ENCODE peak calls at places on chromosomes 4 and X, in eight cellular contexts. One of them, this sample, is unnamed.

GRCh38 chrX:16160729-16161128 is 6.6 kb upstream of the MAGEB17 start:
- DNase-seq in iris pigment epithelial cell: peak; percentile 75
- DNase-seq in NCI-H2171: no peak
- DNase-seq in HFF-Myc: peak; percentile 24
- DNase-seq in osteocyte: no peak
- DNase-seq in NCI-H1092: no peak
- DNase-seq in lung microvascular endothelial cell: no peak
- DNase-seq in mucosa of gallbladder: no peak
- DNase-seq in this sample: no peak

GRCh38 chr4:155207534-155208257 is 740 bp upstream of the NPY2R start:
- DNase-seq in iris pigment epithelial cell: no peak
- DNase-seq in NCI-H2171: no peak
- DNase-seq in HFF-Myc: no peak
- DNase-seq in osteocyte: no peak
- DNase-seq in NCI-H1092: no peak
- DNase-seq in lung microvascular endothelial cell: no peak
- DNase-seq in mucosa of gallbladder: no peak
- DNase-seq in this sample: no peak

GRCh38 chr4:150960818-150961217 is 54.3 kb downstream of the LRBA start:
- DNase-seq in iris pigment epithelial cell: peak; percentile 62
- DNase-seq in NCI-H2171: no peak
- DNase-seq in HFF-Myc: no peak
- DNase-seq in osteocyte: no peak
- DNase-seq in NCI-H1092: no peak
- DNase-seq in lung microvascular endothelial cell: peak; percentile 35
- DNase-seq in mucosa of gallbladder: no peak
- DNase-seq in this sample: no peak

GRCh38 chr4:4859799-4860380 is 425 bp downstream of the MSX1 start:
- DNase-seq in iris pigment epithelial cell: no peak
- DNase-seq in NCI-H2171: no peak
- DNase-seq in HFF-Myc: no peak
- DNase-seq in osteocyte: no peak
- DNase-seq in NCI-H1092: no peak
- DNase-seq in lung microvascular endothelial cell: no peak
- DNase-seq in mucosa of gallbladder: no peak
- DNase-seq in this sample: no peak

GRCh38 chrX:119755981-119756533 is 2.3 kb upstream of the SOWAHD start:
- DNase-seq in iris pigment epithelial cell: no peak
- DNase-seq in NCI-H2171: no peak
- DNase-seq in HFF-Myc: no peak
- DNase-seq in osteocyte: no peak
- DNase-seq in NCI-H1092: no peak
- DNase-seq in lung microvascular endothelial cell: no peak
- DNase-seq in mucosa of gallbladder: no peak
- DNase-seq in this sample: no peak

GRCh38 chr4:123455360-123455759 is 58.8 kb downstream of the SPRY1 start:
- DNase-seq in iris pigment epithelial cell: no peak
- DNase-seq in NCI-H2171: no peak
- DNase-seq in HFF-Myc: no peak
- DNase-seq in osteocyte: no peak
- DNase-seq in NCI-H1092: no peak
- DNase-seq in lung microvascular endothelial cell: no peak
- DNase-seq in mucosa of gallbladder: no peak
- DNase-seq in this sample: no peak

GRCh38 chr4:101217353-101218031 is 129.8 kb downstream of the PPP3CA start:
- DNase-seq in iris pigment epithelial cell: no peak
- DNase-seq in NCI-H2171: no peak
- DNase-seq in HFF-Myc: no peak
- DNase-seq in osteocyte: no peak
- DNase-seq in NCI-H1092: no peak
- DNase-seq in lung microvascular endothelial cell: peak; percentile 40
- DNase-seq in mucosa of gallbladder: no peak
- DNase-seq in this sample: no peak

GRCh38 chr4:102759835-102760644 is 728 bp downstream of the MANBA start:
- DNase-seq in iris pigment epithelial cell: peak; percentile 52
- DNase-seq in NCI-H2171: no peak
- DNase-seq in HFF-Myc: no peak
- DNase-seq in osteocyte: no peak
- DNase-seq in NCI-H1092: no peak
- DNase-seq in lung microvascular endothelial cell: peak; percentile 35
- DNase-seq in mucosa of gallbladder: no peak
- DNase-seq in this sample: no peak

GRCh38 chr4:101865501-101866062 is 75.1 kb downstream of the BANK1 start:
- DNase-seq in iris pigment epithelial cell: peak; percentile 32
- DNase-seq in NCI-H2171: no peak
- DNase-seq in HFF-Myc: no peak
- DNase-seq in osteocyte: no peak
- DNase-seq in NCI-H1092: no peak
- DNase-seq in lung microvascular endothelial cell: no peak
- DNase-seq in mucosa of gallbladder: no peak
- DNase-seq in this sample: no peak

GRCh38 chrX:97332963-97333362 is 449.3 kb downstream of the RPA4 start:
- DNase-seq in iris pigment epithelial cell: peak; percentile 14
- DNase-seq in NCI-H2171: no peak
- DNase-seq in HFF-Myc: no peak
- DNase-seq in osteocyte: no peak
- DNase-seq in NCI-H1092: no peak
- DNase-seq in lung microvascular endothelial cell: no peak
- DNase-seq in mucosa of gallbladder: no peak
- DNase-seq in this sample: no peak

GRCh38 chrX:153765138-153766079 is 1.4 kb downstream of the PLXNB3 start:
- DNase-seq in iris pigment epithelial cell: no peak
- DNase-seq in NCI-H2171: no peak
- DNase-seq in HFF-Myc: no peak
- DNase-seq in osteocyte: no peak
- DNase-seq in NCI-H1092: peak; percentile 6
- DNase-seq in lung microvascular endothelial cell: peak; percentile 70
- DNase-seq in mucosa of gallbladder: no peak
- DNase-seq in this sample: no peak

GRCh38 chr4:72970756-72971155 is 98.8 kb downstream of the COX18 start:
- DNase-seq in iris pigment epithelial cell: peak; percentile 49
- DNase-seq in NCI-H2171: no peak
- DNase-seq in HFF-Myc: no peak
- DNase-seq in osteocyte: no peak
- DNase-seq in NCI-H1092: no peak
- DNase-seq in lung microvascular endothelial cell: no peak
- DNase-seq in mucosa of gallbladder: no peak
- DNase-seq in this sample: no peak

GRCh38 chr4:78596111-78596742 is 44.7 kb downstream of the ANXA3 start:
- DNase-seq in iris pigment epithelial cell: no peak
- DNase-seq in NCI-H2171: no peak
- DNase-seq in HFF-Myc: no peak
- DNase-seq in osteocyte: no peak
- DNase-seq in NCI-H1092: no peak
- DNase-seq in lung microvascular endothelial cell: no peak
- DNase-seq in mucosa of gallbladder: peak; percentile 47
- DNase-seq in this sample: no peak

GRCh38 chrX:154411981-154412340 is 622 bp downstream of the TAFAZZIN start:
- DNase-seq in iris pigment epithelial cell: peak; percentile 52
- DNase-seq in NCI-H2171: peak; percentile 12
- DNase-seq in HFF-Myc: no peak
- DNase-seq in osteocyte: peak; percentile 84
- DNase-seq in NCI-H1092: peak; percentile 68
- DNase-seq in lung microvascular endothelial cell: peak; percentile 78
- DNase-seq in mucosa of gallbladder: peak; percentile 57
- DNase-seq in this sample: no peak

GRCh38 chr4:81164623-81165416 is 50.2 kb downstream of the PRKG2 start:
- DNase-seq in iris pigment epithelial cell: peak; percentile 62
- DNase-seq in NCI-H2171: no peak
- DNase-seq in HFF-Myc: no peak
- DNase-seq in osteocyte: no peak
- DNase-seq in NCI-H1092: no peak
- DNase-seq in lung microvascular endothelial cell: no peak
- DNase-seq in mucosa of gallbladder: peak; percentile 27
- DNase-seq in this sample: no peak

GRCh38 chrX:23513121-23513520 is 154.2 kb upstream of the PRDX4 start:
- DNase-seq in iris pigment epithelial cell: no peak
- DNase-seq in NCI-H2171: no peak
- DNase-seq in HFF-Myc: no peak
- DNase-seq in osteocyte: no peak
- DNase-seq in NCI-H1092: no peak
- DNase-seq in lung microvascular endothelial cell: no peak
- DNase-seq in mucosa of gallbladder: no peak
- DNase-seq in this sample: no peak

GRCh38 chr4:182143822-182144620 is 99.2 kb upstream of the TENM3 start:
- DNase-seq in iris pigment epithelial cell: peak; percentile 86
- DNase-seq in NCI-H2171: peak; percentile 12
- DNase-seq in HFF-Myc: peak; percentile 19
- DNase-seq in osteocyte: peak; percentile 87
- DNase-seq in NCI-H1092: peak; percentile 81
- DNase-seq in lung microvascular endothelial cell: peak; percentile 20
- DNase-seq in mucosa of gallbladder: no peak
- DNase-seq in this sample: peak; percentile 48

GRCh38 chrX:123408856-123409737 is 225.0 kb downstream of the GRIA3 start:
- DNase-seq in iris pigment epithelial cell: peak; percentile 1
- DNase-seq in NCI-H2171: no peak
- DNase-seq in HFF-Myc: no peak
- DNase-seq in osteocyte: no peak
- DNase-seq in NCI-H1092: no peak
- DNase-seq in lung microvascular endothelial cell: no peak
- DNase-seq in mucosa of gallbladder: no peak
- DNase-seq in this sample: no peak

GRCh38 chr4:108037884-108038283 is 48.2 kb downstream of the HADH start:
- DNase-seq in iris pigment epithelial cell: no peak
- DNase-seq in NCI-H2171: no peak
- DNase-seq in HFF-Myc: no peak
- DNase-seq in osteocyte: no peak
- DNase-seq in NCI-H1092: no peak
- DNase-seq in lung microvascular endothelial cell: no peak
- DNase-seq in mucosa of gallbladder: no peak
- DNase-seq in this sample: no peak

GRCh38 chrX:48468693-48469691 is 1.1 kb downstream of the SLC38A5 start:
- DNase-seq in iris pigment epithelial cell: no peak
- DNase-seq in NCI-H2171: no peak
- DNase-seq in HFF-Myc: no peak
- DNase-seq in osteocyte: no peak
- DNase-seq in NCI-H1092: no peak
- DNase-seq in lung microvascular endothelial cell: no peak
- DNase-seq in mucosa of gallbladder: no peak
- DNase-seq in this sample: no peak

GRCh38 chrX:23884427-23885024 is 23.2 kb downstream of the APOO start:
- DNase-seq in iris pigment epithelial cell: peak; percentile 72
- DNase-seq in NCI-H2171: no peak
- DNase-seq in HFF-Myc: no peak
- DNase-seq in osteocyte: no peak
- DNase-seq in NCI-H1092: no peak
- DNase-seq in lung microvascular endothelial cell: peak; percentile 76
- DNase-seq in mucosa of gallbladder: no peak
- DNase-seq in this sample: no peak

GRCh38 chr4:54230479-54231418 is 1.7 kb downstream of the PDGFRA start:
- DNase-seq in iris pigment epithelial cell: peak; percentile 61
- DNase-seq in NCI-H2171: no peak
- DNase-seq in HFF-Myc: no peak
- DNase-seq in osteocyte: no peak
- DNase-seq in NCI-H1092: no peak
- DNase-seq in lung microvascular endothelial cell: peak; percentile 13
- DNase-seq in mucosa of gallbladder: no peak
- DNase-seq in this sample: peak; percentile 25

GRCh38 chr4:76752911-76753494 is 144.9 kb downstream of the SOWAHB start:
- DNase-seq in iris pigment epithelial cell: peak; percentile 97
- DNase-seq in NCI-H2171: no peak
- DNase-seq in HFF-Myc: peak; percentile 100
- DNase-seq in osteocyte: no peak
- DNase-seq in NCI-H1092: peak; percentile 3
- DNase-seq in lung microvascular endothelial cell: peak; percentile 7
- DNase-seq in mucosa of gallbladder: no peak
- DNase-seq in this sample: no peak

GRCh38 chrX:40169193-40170086 is 71.7 kb upstream of the BCOR start:
- DNase-seq in iris pigment epithelial cell: peak; percentile 87
- DNase-seq in NCI-H2171: peak; percentile 64
- DNase-seq in HFF-Myc: no peak
- DNase-seq in osteocyte: peak; percentile 89
- DNase-seq in NCI-H1092: peak; percentile 83
- DNase-seq in lung microvascular endothelial cell: peak; percentile 86
- DNase-seq in mucosa of gallbladder: peak; percentile 74
- DNase-seq in this sample: peak; percentile 87

GRCh38 chr4:6390357-6390756 is 82.1 kb downstream of the PPP2R2C start:
- DNase-seq in iris pigment epithelial cell: no peak
- DNase-seq in NCI-H2171: no peak
- DNase-seq in HFF-Myc: no peak
- DNase-seq in osteocyte: no peak
- DNase-seq in NCI-H1092: no peak
- DNase-seq in lung microvascular endothelial cell: peak; percentile 23
- DNase-seq in mucosa of gallbladder: peak; percentile 16
- DNase-seq in this sample: no peak

GRCh38 chr4:122783301-122784215 is 43.1 kb upstream of the FGF2 start:
- DNase-seq in iris pigment epithelial cell: peak; percentile 85
- DNase-seq in NCI-H2171: no peak
- DNase-seq in HFF-Myc: peak; percentile 65
- DNase-seq in osteocyte: no peak
- DNase-seq in NCI-H1092: no peak
- DNase-seq in lung microvascular endothelial cell: peak; percentile 91
- DNase-seq in mucosa of gallbladder: peak; percentile 26
- DNase-seq in this sample: no peak

GRCh38 chr4:184014301-184014700 is 109.2 kb downstream of the STOX2 start:
- DNase-seq in iris pigment epithelial cell: no peak
- DNase-seq in NCI-H2171: no peak
- DNase-seq in HFF-Myc: no peak
- DNase-seq in osteocyte: no peak
- DNase-seq in NCI-H1092: no peak
- DNase-seq in lung microvascular endothelial cell: no peak
- DNase-seq in mucosa of gallbladder: no peak
- DNase-seq in this sample: no peak

This sample was measured in NCI-H2081.